ENCODE peak calls at places on chromosomes 5 and 9, in ten cellular contexts. Q is MM.1S, F is cardiac fibroblast, M is fibroblast of pulmonary artery, H is AG09309, W is cardiac muscle cell, L is AG10803, V is neural progenitor cell, B is NB4, S is Peyer's patch. X is an unnamed sample.

GRCh38 chr5:37777472-37778135 is 62.2 kb downstream of the GDNF start:
- DNase-seq in L (peak; percentile 100), M (peak; percentile 46), F (peak; percentile 98), B (peak; percentile 26), H (no peak), Q (no peak), S (no peak), V (peak; percentile 10), W (no peak), X (no peak)

GRCh38 chr5:157248771-157249475 is 17.0 kb upstream of the CYFIP2 start:
- DNase-seq in F (no peak), S (no peak), H (no peak), Q (no peak), V (no peak), M (no peak), L (no peak), W (no peak), B (no peak), X (no peak)

GRCh38 chr5:177508217-177508611 is 1.4 kb downstream of the DOK3 start:
- DNase-seq in B (peak; percentile 52), F (no peak), S (no peak), M (no peak), Q (no peak), H (no peak), W (no peak), V (no peak), L (no peak), X (no peak)

GRCh38 chr5:95641803-95642220 is 4.8 kb upstream of the RFESD start:
- DNase-seq in W (no peak), F (peak; percentile 80), L (peak; percentile 22), Q (no peak), M (peak; percentile 68), H (no peak), V (no peak), B (no peak), S (no peak), X (no peak)

GRCh38 chr9:136725612-136726011 is 13.2 kb downstream of the DIPK1B start:
- DNase-seq in M (peak; percentile 59), H (no peak), Q (no peak), S (peak; percentile 46), F (peak; percentile 50), B (no peak), V (no peak), W (no peak), L (peak; percentile 28), X (no peak)

GRCh38 chr5:170216262-170216864 is 16.4 kb upstream of the C5orf58 start:
- DNase-seq in F (peak; percentile 75), H (peak; percentile 42), L (peak; percentile 73), B (peak; percentile 79), Q (peak; percentile 40), S (no peak), V (peak; percentile 83), W (peak; percentile 69), M (peak; percentile 74), X (peak; percentile 7)

GRCh38 chr9:84163227-84163626 is 177.3 kb downstream of the SLC28A3 start:
- DNase-seq in S (no peak), B (no peak), F (peak; percentile 22), L (no peak), H (no peak), V (no peak), W (no peak), Q (no peak), M (no peak), X (no peak)

GRCh38 chr9:133375116-133375723 is 640 bp downstream of the SURF4 start:
- DNase-seq in V (peak; percentile 49), M (peak; percentile 44), S (peak; percentile 77), H (no peak), W (peak; percentile 41), Q (peak; percentile 40), L (peak; percentile 40), F (peak; percentile 61), B (peak; percentile 64), X (no peak)

GRCh38 chr5:146624179-146624578 is 108.2 kb upstream of the GPR151 start:
- DNase-seq in V (peak; percentile 29), S (no peak), B (no peak), H (no peak), Q (no peak), M (no peak), F (no peak), L (no peak), W (peak; percentile 47), X (no peak)

DNA sequence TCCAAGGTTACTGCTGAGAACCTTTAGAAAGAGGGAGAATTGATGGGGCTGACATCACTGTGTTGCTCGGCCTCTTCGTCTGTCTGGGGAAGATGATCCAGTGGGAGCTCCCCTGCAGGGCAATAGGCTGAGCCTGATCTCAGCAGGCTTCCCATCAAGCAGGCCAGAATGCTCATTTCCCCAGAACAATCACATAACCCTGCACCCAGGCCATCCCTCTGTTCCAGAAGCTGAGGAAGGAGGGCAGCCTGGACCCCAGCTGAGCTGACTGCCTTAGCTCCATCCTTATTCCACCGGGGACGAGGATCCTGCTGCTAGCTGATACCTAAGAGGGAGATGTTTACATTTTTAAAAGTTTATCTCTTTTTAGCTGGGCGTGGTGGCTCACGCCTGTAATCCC is 11.6 kb upstream of the CDC23 start:
- DNase-seq in V (no peak), S (no peak), B (no peak), Q (no peak), L (no peak), W (no peak), H (no peak), F (no peak), M (no peak), X (no peak)
- TF ChIP-seq CTCF in V (no peak), S (no peak), B (no peak), Q (no peak), L (no peak), W (no peak), H (no peak), F (no peak), M (no peak), X (no peak)

DNA sequence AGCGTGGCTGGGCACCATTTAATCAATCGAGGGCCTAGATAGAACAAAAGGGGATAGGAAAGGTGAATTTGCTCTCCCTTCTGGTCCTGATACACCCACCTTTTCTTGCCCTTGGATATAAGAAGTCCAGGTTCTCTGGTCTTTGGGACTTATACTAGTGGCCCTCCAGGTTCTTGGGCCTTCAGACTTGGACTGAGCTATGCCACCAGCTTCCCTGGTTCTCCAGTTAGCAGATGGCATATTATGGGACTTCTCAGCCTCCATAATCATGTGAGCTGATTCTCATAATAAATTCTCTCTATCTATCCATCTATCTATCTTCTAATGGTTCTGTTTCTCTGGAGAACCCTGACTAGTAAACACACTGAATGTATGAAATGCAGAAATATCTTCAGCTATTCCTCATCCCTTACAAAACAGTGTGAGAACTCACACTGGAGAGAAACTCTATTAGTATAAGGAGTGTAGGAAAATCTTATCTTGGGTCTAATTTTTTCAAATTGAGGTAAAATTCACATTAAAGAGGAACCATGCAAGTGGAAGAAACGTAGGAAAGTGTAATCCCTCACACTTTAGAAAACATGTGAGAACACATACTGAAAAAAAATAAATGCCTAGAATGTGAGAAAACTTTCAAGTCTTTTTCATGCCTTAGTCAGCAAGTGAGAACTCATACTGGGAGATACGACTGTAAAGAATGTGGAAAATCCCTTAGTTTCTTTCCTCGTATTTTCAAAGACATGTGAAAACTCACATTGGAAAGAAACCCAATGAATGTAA is 15.5 kb downstream of the PCDHB15 start:
- DNase-seq in B (peak; percentile 11), L (no peak), W (peak; percentile 3), S (no peak), V (peak; percentile 11), F (peak; percentile 19), M (peak; percentile 12), Q (no peak), H (no peak), X (no peak)
- H3K4me3 ChIP-seq in B (no peak overlapping the region), L (no peak overlapping the region), W (no peak overlapping the region), S (no peak overlapping the region), V (no peak overlapping the region), F (no peak overlapping the region), M (no peak overlapping the region), Q (no peak overlapping the region), H (no peak overlapping the region), X (no peak overlapping the region)

GRCh38 chr5:136077046-136077445 is 48.3 kb downstream of the TGFBI start:
- DNase-seq in F (no peak), M (no peak), W (no peak), H (no peak), V (no peak), Q (no peak), L (no peak), B (no peak), S (no peak), X (no peak)

GRCh38 chr5:136073714-136074113 is 44.9 kb downstream of the TGFBI start:
- DNase-seq in F (no peak), L (no peak), B (no peak), V (no peak), W (no peak), S (no peak), H (no peak), M (no peak), Q (no peak), X (no peak)

GRCh38 chr5:136080113-136080482 is 51.3 kb downstream of the TGFBI start:
- DNase-seq in S (no peak), L (no peak), W (peak; percentile 33), V (peak; percentile 17), H (no peak), Q (no peak), B (no peak), M (no peak), F (no peak), X (no peak)

GRCh38 chr5:136079195-136079985 is 50.6 kb downstream of the TGFBI start:
- DNase-seq in V (peak; percentile 39), Q (no peak), M (no peak), H (no peak), L (no peak), B (no peak), S (no peak), W (peak; percentile 55), F (no peak), X (no peak)

DNA sequence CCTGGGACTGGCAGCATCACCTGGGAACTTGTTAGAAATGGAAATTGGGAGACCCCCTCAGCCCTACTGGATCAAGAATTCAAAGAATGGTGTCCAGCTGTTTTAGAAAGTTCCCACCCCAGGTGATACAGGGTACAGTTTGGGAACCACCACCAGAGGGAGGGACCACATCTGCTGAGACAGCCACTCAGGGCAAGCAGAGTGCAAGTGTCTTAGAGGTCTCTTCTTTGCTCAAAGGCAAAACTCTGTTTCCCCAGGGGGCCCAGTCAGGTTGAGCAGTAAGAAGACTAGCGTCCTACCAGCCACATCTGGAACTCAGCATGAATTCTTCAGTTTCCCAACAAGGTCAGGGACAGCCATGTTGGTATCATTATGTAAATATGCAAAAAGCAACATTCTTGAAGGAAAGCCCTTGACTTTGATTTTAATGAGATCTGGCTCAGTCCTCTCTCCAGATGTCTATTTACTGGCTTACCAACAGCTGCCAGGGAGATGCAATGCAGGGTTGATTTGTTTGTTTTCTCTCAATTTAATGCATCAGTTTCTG is 46.6 kb downstream of the TGFBI start:
- DNase-seq in B (no peak), W (no peak), H (no peak), Q (no peak), L (peak; percentile 79), M (no peak), S (no peak), V (no peak), F (no peak), X (no peak)
- TF ChIP-seq CTCF in B (no peak), W (no peak), H (peak; percentile 10), Q (no peak), L (no peak), M (no peak), S (no peak), V (no peak), F (no peak), X (peak; percentile 16)

DNA sequence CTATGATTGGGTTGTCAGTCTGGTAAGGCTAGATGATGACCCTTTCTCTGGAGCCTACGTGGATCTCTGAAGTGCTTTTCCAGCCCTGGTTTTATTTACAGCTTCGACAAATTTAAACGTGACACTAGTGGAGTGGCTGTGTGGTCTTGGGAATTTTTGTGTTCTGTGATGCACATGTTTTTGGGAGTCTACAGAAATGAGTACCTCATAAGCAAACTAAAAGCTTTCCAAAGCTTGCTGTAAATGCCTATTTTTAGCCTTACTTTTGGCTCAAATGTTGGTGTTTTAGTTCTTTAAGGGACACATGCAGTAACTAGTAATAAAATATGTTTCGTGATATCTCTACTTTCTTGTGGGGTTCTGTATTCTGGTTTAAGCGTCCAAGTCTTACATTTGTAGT is 3.3 kb downstream of the LARP1 start:
- DNase-seq in V (no peak), F (no peak), H (no peak), Q (no peak), M (no peak), B (no peak), L (peak; percentile 80), W (no peak), S (no peak), X (no peak)
- H3K4me3 ChIP-seq in V (peak overlapping the region; percentile 96), F (peak overlapping the region; percentile 9), H (peak overlapping the region; percentile 29), Q (peak overlapping the region; percentile 46), M (peak overlapping the region; percentile 93), B (peak overlapping the region; percentile 62), L (peak overlapping the region; percentile 52), W (no peak overlapping the region), S (no peak overlapping the region), X (peak overlapping the region; percentile 36)

X was measured in GM12864.